ENCODE peak calls at places on chromosome 10, in six cellular contexts. One of them, this sample, is unnamed.

GRCh38 chr10:70512149-70512611 is 33.6 kb downstream of the PALD1 start:
- DNase-seq in mammary epithelial cell: no peak
- DNase-seq in CD8-positive, alpha-beta T cell: no peak
- DNase-seq in GM12865: no peak
- DNase-seq in NB4: peak
- DNase-seq in uterus: no peak
- DNase-seq in this sample: no peak

GRCh38 chr10:125201791-125202622 is 41.6 kb upstream of the CTBP2 start:
- DNase-seq in NB4: no peak
- DNase-seq in mammary epithelial cell: no peak
- DNase-seq in CD8-positive, alpha-beta T cell: no peak
- DNase-seq in GM12865: peak
- DNase-seq in uterus: no peak
- DNase-seq in this sample: no peak

GRCh38 chr10:77233466-77233865 is 404.1 kb downstream of the KCNMA1 start:
- DNase-seq in mammary epithelial cell: no peak
- DNase-seq in uterus: no peak
- DNase-seq in GM12865: no peak
- DNase-seq in NB4: no peak
- DNase-seq in CD8-positive, alpha-beta T cell: no peak
- DNase-seq in this sample: no peak

GRCh38 chr10:36621346-36621745 is 504.1 kb upstream of the ANKRD30A start:
- DNase-seq in GM12865: no peak
- DNase-seq in mammary epithelial cell: no peak
- DNase-seq in uterus: no peak
- DNase-seq in CD8-positive, alpha-beta T cell: no peak
- DNase-seq in NB4: no peak
- DNase-seq in this sample: no peak

GRCh38 chr10:29039659-29040309 is 249.1 kb upstream of the LYZL1 start:
- DNase-seq in GM12865: no peak
- DNase-seq in CD8-positive, alpha-beta T cell: no peak
- DNase-seq in uterus: no peak
- DNase-seq in NB4: no peak
- DNase-seq in mammary epithelial cell: peak
- DNase-seq in this sample: no peak

GRCh38 chr10:124657806-124658205 is 86.4 kb downstream of the FAM53B start:
- DNase-seq in CD8-positive, alpha-beta T cell: peak
- DNase-seq in uterus: no peak
- DNase-seq in GM12865: peak
- DNase-seq in NB4: peak
- DNase-seq in mammary epithelial cell: no peak
- DNase-seq in this sample: no peak

GRCh38 chr10:34687434-34688205 is 127.5 kb downstream of the PARD3 start:
- DNase-seq in uterus: no peak
- DNase-seq in CD8-positive, alpha-beta T cell: no peak
- DNase-seq in mammary epithelial cell: no peak
- DNase-seq in NB4: no peak
- DNase-seq in GM12865: no peak
- DNase-seq in this sample: no peak

GRCh38 chr10:27248215-27248614 is 7.6 kb upstream of the ACBD5 start:
- DNase-seq in mammary epithelial cell: no peak
- DNase-seq in uterus: no peak
- DNase-seq in CD8-positive, alpha-beta T cell: no peak
- DNase-seq in NB4: no peak
- DNase-seq in GM12865: no peak
- DNase-seq in this sample: no peak

GRCh38 chr10:125062244-125063208 is 97.8 kb downstream of the CTBP2 start:
- DNase-seq in NB4: no peak
- DNase-seq in CD8-positive, alpha-beta T cell: no peak
- DNase-seq in uterus: peak
- DNase-seq in mammary epithelial cell: no peak
- DNase-seq in GM12865: no peak
- DNase-seq in this sample: no peak

GRCh38 chr10:80894797-80895467 is 357.2 kb downstream of the SH2D4B start:
- DNase-seq in uterus: no peak
- DNase-seq in NB4: no peak
- DNase-seq in mammary epithelial cell: no peak
- DNase-seq in GM12865: no peak
- DNase-seq in CD8-positive, alpha-beta T cell: no peak
- DNase-seq in this sample: no peak

DNA sequence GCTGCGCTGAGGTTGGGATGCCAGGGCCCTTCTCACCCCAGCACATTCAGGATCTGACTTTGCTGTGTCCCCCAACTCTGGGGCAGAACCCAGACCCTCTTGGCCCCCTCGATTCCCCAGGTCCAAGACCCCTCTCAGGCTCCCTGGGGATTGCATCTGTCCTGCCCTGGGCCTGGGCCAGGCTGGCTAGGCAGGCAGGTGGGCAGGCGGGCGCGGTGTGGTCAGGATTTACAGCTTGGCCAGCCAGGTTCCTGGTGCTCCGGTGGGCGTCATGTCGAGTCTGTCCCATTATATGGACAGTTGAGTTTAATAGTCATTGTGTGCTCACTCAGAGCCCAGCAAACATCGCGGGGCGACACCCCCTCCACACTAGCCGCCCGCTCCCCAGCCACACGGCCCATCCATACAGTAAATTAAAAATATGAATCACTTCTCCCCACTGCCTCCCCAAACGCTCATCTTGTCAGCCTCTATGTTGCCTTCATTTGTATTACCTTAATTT is 23.5 kb downstream of the POLL start:
- DNase-seq in NB4: no peak
- DNase-seq in mammary epithelial cell: no peak
- DNase-seq in CD8-positive, alpha-beta T cell: no peak
- DNase-seq in uterus: peak
- DNase-seq in GM12865: no peak
- DNase-seq in this sample: no peak
- H3K4me3 ChIP-seq in NB4: no peak
- H3K4me3 ChIP-seq in mammary epithelial cell: no peak
- H3K4me3 ChIP-seq in CD8-positive, alpha-beta T cell: no peak
- H3K4me3 ChIP-seq in uterus: no peak
- H3K4me3 ChIP-seq in GM12865: no peak
- H3K4me3 ChIP-seq in this sample: no peak

GRCh38 chr10:104254493-104255243 is at the start of gene GSTO1:
- DNase-seq in CD8-positive, alpha-beta T cell: peak
- DNase-seq in mammary epithelial cell: peak
- DNase-seq in NB4: peak
- DNase-seq in GM12865: peak
- DNase-seq in uterus: peak
- DNase-seq in this sample: no peak
- TF ChIP-seq CTCF in CD8-positive, alpha-beta T cell: no peak
- TF ChIP-seq CTCF in mammary epithelial cell: no peak
- TF ChIP-seq CTCF in NB4: no peak
- TF ChIP-seq CTCF in GM12865: no peak
- TF ChIP-seq CTCF in uterus: peak
- TF ChIP-seq CTCF in this sample: no peak

GRCh38 chr10:19809481-19809880 is 6.8 kb upstream of the PLXDC2 start:
- DNase-seq in mammary epithelial cell: no peak
- DNase-seq in GM12865: no peak
- DNase-seq in NB4: no peak
- DNase-seq in CD8-positive, alpha-beta T cell: no peak
- DNase-seq in uterus: no peak
- DNase-seq in this sample: no peak
- H3K4me3 ChIP-seq in mammary epithelial cell: no peak
- H3K4me3 ChIP-seq in GM12865: no peak
- H3K4me3 ChIP-seq in NB4: no peak
- H3K4me3 ChIP-seq in CD8-positive, alpha-beta T cell: no peak
- H3K4me3 ChIP-seq in uterus: no peak
- H3K4me3 ChIP-seq in this sample: no peak

GRCh38 chr10:121592155-121592890 is 5.9 kb downstream of the FGFR2 start:
- DNase-seq in uterus: no peak
- DNase-seq in CD8-positive, alpha-beta T cell: no peak
- DNase-seq in GM12865: no peak
- DNase-seq in mammary epithelial cell: no peak
- DNase-seq in NB4: no peak
- DNase-seq in this sample: no peak
- TF ChIP-seq CTCF in uterus: peak
- TF ChIP-seq CTCF in CD8-positive, alpha-beta T cell: no peak
- TF ChIP-seq CTCF in GM12865: no peak
- TF ChIP-seq CTCF in mammary epithelial cell: peak
- TF ChIP-seq CTCF in NB4: no peak
- TF ChIP-seq CTCF in this sample: no peak

GRCh38 chr10:86312701-86313270 is 53.8 kb downstream of the GRID1 start:
- DNase-seq in NB4: no peak
- DNase-seq in uterus: no peak
- DNase-seq in mammary epithelial cell: no peak
- DNase-seq in CD8-positive, alpha-beta T cell: no peak
- DNase-seq in GM12865: no peak
- DNase-seq in this sample: no peak
- H3K4me3 ChIP-seq in NB4: no peak
- H3K4me3 ChIP-seq in uterus: no peak
- H3K4me3 ChIP-seq in mammary epithelial cell: no peak
- H3K4me3 ChIP-seq in CD8-positive, alpha-beta T cell: no peak
- H3K4me3 ChIP-seq in GM12865: no peak
- H3K4me3 ChIP-seq in this sample: no peak

This sample was measured in HFF-Myc.